ENCODE peak calls at places on chromosome 9, in five cellular contexts. Y is colonic mucosa, N is tibial nerve, V is IMR-90, E is HFF-Myc. O is an unnamed sample.

GRCh38 chr9:129868571-129869486 is 33.6 kb downstream of the USP20 start:
- DNase-seq in Y (peak), E (no peak), V (no peak), N (no peak), O (no peak)

GRCh38 chr9:97873877-97874276 is 20.9 kb downstream of the FOXE1 start:
- DNase-seq in N (no peak), E (no peak), V (peak), Y (no peak), O (no peak)

GRCh38 chr9:90027296-90027790 is 422.5 kb downstream of the GADD45G start:
- DNase-seq in E (no peak), Y (no peak), V (no peak), N (no peak), O (no peak)

GRCh38 chr9:69678843-69679538 is 6.8 kb upstream of the APBA1 start:
- DNase-seq in E (no peak), Y (no peak), V (no peak), N (no peak), O (no peak)

GRCh38 chr9:137319976-137320551 is 18.0 kb upstream of the NRARP start:
- DNase-seq in N (no peak), V (no peak), Y (no peak), E (no peak), O (no peak)

GRCh38 chr9:130893250-130894101 is 3.1 kb downstream of the QRFP start:
- DNase-seq in E (no peak), Y (no peak), N (peak), V (no peak), O (no peak)

GRCh38 chr9:79046401-79046800 is 525.4 kb upstream of the TLE4 start:
- DNase-seq in E (no peak), V (peak), N (no peak), Y (no peak), O (no peak)

GRCh38 chr9:122810306-122810946 is 10.5 kb downstream of the OR1K1 start:
- DNase-seq in E (peak), N (peak), V (peak), Y (peak), O (peak)

GRCh38 chr9:110767559-110768063 is 99.0 kb downstream of the MUSK start:
- DNase-seq in E (no peak), V (peak), Y (no peak), N (peak), O (no peak)

GRCh38 chr9:32671333-32671732 is 35.9 kb upstream of the TAF1L start:
- DNase-seq in V (no peak), Y (no peak), E (no peak), N (no peak), O (no peak)

GRCh38 chr9:87336407-87336806 is 161.3 kb upstream of the DAPK1 start:
- DNase-seq in E (no peak), V (no peak), Y (no peak), N (no peak), O (no peak)

GRCh38 chr9:3956081-3956701 is 343.7 kb downstream of the GLIS3 start:
- DNase-seq in Y (no peak), E (no peak), V (peak), N (no peak), O (no peak)

GRCh38 chr9:87567566-87567965 is 69.9 kb downstream of the DAPK1 start:
- DNase-seq in Y (no peak), E (no peak), V (no peak), N (no peak), O (no peak)

GRCh38 chr9:90012825-90013425 is 408.1 kb downstream of the GADD45G start:
- DNase-seq in V (no peak), N (no peak), Y (no peak), E (no peak), O (no peak)

GRCh38 chr9:21584890-21585289 is 102.8 kb upstream of the IFNE start:
- DNase-seq in E (no peak), Y (no peak), N (no peak), V (peak), O (no peak)

GRCh38 chr9:21583628-21584027 is 101.5 kb upstream of the IFNE start:
- DNase-seq in Y (no peak), E (no peak), N (no peak), V (no peak), O (no peak)

GRCh38 chr9:21590058-21590996 is 108.2 kb upstream of the IFNE start:
- DNase-seq in N (no peak), V (peak), E (no peak), Y (no peak), O (no peak)

GRCh38 chr9:21589344-21590056 is 107.4 kb upstream of the IFNE start:
- DNase-seq in E (no peak), N (no peak), Y (no peak), V (no peak), O (no peak)

GRCh38 chr9:21585756-21586752 is 103.9 kb upstream of the IFNE start:
- DNase-seq in E (no peak), Y (no peak), V (no peak), N (no peak), O (no peak)
- TF ChIP-seq CTCF in E (peak), Y (no peak), V (peak), N (no peak), O (no peak)

DNA sequence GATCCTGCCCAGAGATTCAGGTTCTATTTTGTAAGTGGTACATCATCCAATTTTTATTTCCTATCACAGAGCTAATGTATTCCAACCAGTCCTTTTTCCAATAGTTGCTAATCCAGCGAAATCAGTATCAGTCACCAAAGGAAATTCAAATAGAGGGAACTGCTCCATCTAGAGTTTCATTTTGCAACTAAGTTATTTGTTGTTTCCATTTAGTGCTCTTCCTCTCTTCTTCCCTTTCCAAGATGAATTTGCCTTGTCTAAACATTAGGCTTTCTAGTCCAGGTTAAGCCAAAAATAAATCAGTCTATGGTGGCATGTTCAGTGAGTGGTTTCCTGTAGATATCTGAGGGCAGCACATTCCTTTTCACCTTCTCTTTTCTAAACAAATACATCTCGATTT is 79.8 kb upstream of the SPATA31D4 start:
- DNase-seq in N (no peak), E (no peak), Y (no peak), V (peak), O (no peak)
- TF ChIP-seq CTCF in N (peak), E (no peak), Y (peak), V (peak), O (no peak)

GRCh38 chr9:120886490-120886967 is 9.5 kb upstream of the PHF19 start:
- DNase-seq in E (no peak), V (peak), N (peak), Y (no peak), O (no peak)
- TF ChIP-seq CTCF in E (no peak), V (no peak), N (no peak), Y (no peak), O (no peak)

DNA sequence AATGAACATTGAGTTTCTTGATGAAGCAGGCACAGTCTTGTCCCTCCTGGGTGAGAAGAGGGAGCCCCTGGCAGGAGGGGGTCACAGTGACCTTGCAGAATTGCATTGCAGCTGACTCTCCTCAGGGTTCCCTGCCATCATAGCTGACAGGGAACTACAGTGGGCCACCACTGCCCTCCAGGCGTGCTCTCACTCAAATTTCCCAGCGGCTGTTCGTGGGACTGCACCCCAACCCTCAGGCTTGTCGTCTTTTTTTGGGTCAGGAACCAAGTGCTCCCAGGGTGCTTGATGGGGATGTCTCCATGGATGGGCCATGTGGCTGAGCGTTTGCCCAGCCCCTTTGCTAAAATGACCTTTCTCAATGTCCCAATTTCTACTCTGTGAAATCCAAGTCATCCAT is 215.8 kb downstream of the MELK start:
- DNase-seq in Y (no peak), V (no peak), E (no peak), N (no peak), O (peak)
- TF ChIP-seq CTCF in Y (no peak), V (peak), E (peak), N (no peak), O (peak)

GRCh38 chr9:134135343-134136116 is at the start of gene WDR5:
- DNase-seq in E (peak), Y (peak), N (peak), V (peak), O (peak)
- TF ChIP-seq CTCF in E (peak), Y (no peak), N (no peak), V (peak), O (peak)

DNA sequence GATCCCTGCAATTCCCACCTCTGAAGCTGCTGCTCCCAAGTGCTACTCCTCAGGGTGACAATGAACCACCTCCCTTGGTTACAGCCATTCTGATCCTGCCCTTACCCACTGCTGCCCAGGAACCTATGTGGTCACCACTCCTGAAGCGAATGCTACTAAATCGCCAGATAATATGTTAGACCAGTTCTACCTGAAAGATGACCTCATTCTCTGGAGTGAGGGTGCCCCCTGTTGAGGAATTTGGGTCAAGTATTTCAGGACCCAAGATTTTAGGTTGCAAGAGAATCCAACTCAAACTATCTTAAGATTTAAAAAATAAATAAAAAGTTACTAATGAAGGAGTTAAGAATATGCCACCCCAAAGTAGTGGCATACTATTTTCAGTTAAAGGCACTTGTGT is 5.8 kb upstream of the SNAPC3 start:
- DNase-seq in N (peak), V (peak), Y (peak), E (no peak), O (peak)
- TF ChIP-seq CTCF in N (no peak), V (peak), Y (peak), E (peak), O (peak)

GRCh38 chr9:95181226-95181818 is 136.2 kb downstream of the FANCC start:
- DNase-seq in N (no peak), Y (no peak), E (no peak), V (peak), O (peak)

GRCh38 chr9:95181845-95182244 is 135.7 kb downstream of the FANCC start:
- DNase-seq in Y (no peak), E (no peak), N (no peak), V (no peak), O (no peak)

GRCh38 chr9:95185931-95186330 is 131.6 kb downstream of the FANCC start:
- DNase-seq in E (no peak), N (no peak), V (no peak), Y (no peak), O (no peak)

GRCh38 chr9:95177617-95178016 is 139.9 kb downstream of the FANCC start:
- DNase-seq in Y (no peak), N (no peak), E (no peak), V (no peak), O (no peak)

GRCh38 chr9:95182854-95183563 is 134.5 kb downstream of the FANCC start:
- DNase-seq in V (no peak), E (no peak), Y (no peak), N (peak), O (no peak)
- TF ChIP-seq CTCF in V (peak), E (no peak), Y (no peak), N (peak), O (no peak)

GRCh38 chr9:127858041-127858512 is 3.6 kb upstream of the ENG start:
- DNase-seq in Y (no peak), V (no peak), E (no peak), N (no peak), O (no peak)
- TF ChIP-seq CTCF in Y (no peak), V (no peak), E (no peak), N (no peak), O (no peak)

GRCh38 chr9:112075009-112075378 is 100.1 kb downstream of the SUSD1 start:
- DNase-seq in Y (no peak), N (no peak), E (no peak), V (no peak), O (no peak)
- TF ChIP-seq CTCF in Y (no peak), N (no peak), E (no peak), V (no peak), O (no peak)

GRCh38 chr9:15403155-15403554 is 19.5 kb upstream of the SNAPC3 start:
- DNase-seq in V (no peak), N (no peak), Y (no peak), E (no peak), O (peak)
- TF ChIP-seq CTCF in V (no peak), N (no peak), Y (peak), E (peak), O (no peak)